ENCODE peak calls at places on chromosome 9, in five cellular contexts. G, R, M, F and P are unnamed samples. For H3K36me3, the result is how much of the 10 kb centered on the place peaks cover.

GRCh38 chr9:32716955-32717354 is 66.4 kb upstream of the TMEM215 start:
- DNase-seq in G (no peak), R (no peak), M (no peak), F (no peak), P (no peak)

GRCh38 chr9:89497181-89497963 is 541 bp downstream of the SEMA4D start:
- DNase-seq in G (peak), R (peak), M (peak), F (peak), P (no peak)

GRCh38 chr9:2420488-2421056 is 201.0 kb upstream of the VLDLR start:
- DNase-seq in G (no peak), R (no peak), M (no peak), F (no peak), P (no peak)

GRCh38 chr9:96413312-96414221 is 4.6 kb downstream of the ZNF367 start:
- DNase-seq in G (no peak), R (no peak), M (no peak), F (peak), P (no peak)

GRCh38 chr9:16029056-16029615 is 476.3 kb downstream of the CCDC171 start:
- DNase-seq in G (no peak), R (no peak), M (no peak), F (no peak), P (no peak)

GRCh38 chr9:117092582-117092981 is 322.3 kb downstream of the ASTN2 start:
- DNase-seq in G (no peak), R (no peak), M (no peak), F (no peak), P (no peak)

GRCh38 chr9:91192379-91192775 is 169.3 kb downstream of the AUH start:
- DNase-seq in G (no peak), R (no peak), M (no peak), F (no peak), P (no peak)

GRCh38 chr9:79256691-79257213 is 315.0 kb upstream of the TLE4 start:
- DNase-seq in G (no peak), R (no peak), M (no peak), F (peak), P (no peak)

GRCh38 chr9:68552700-68553099 is 12.0 kb upstream of the TMEM252 start:
- DNase-seq in G (no peak), R (no peak), M (no peak), F (no peak), P (no peak)

GRCh38 chr9:110408598-110408997 is 70.9 kb upstream of the TXNDC8 start:
- DNase-seq in G (no peak), R (no peak), M (no peak), F (no peak), P (no peak)
- H3K27ac ChIP-seq in G (no peak), R (no peak), M (no peak), F (no peak), P (no peak)

GRCh38 chr9:114500583-114501292 is 4.5 kb downstream of the WHRN start:
- DNase-seq in G (no peak), R (no peak), M (no peak), F (no peak), P (no peak)

GRCh38 chr9:114497727-114498382 is 7.4 kb downstream of the WHRN start:
- DNase-seq in G (no peak), R (no peak), M (no peak), F (no peak), P (no peak)

GRCh38 chr9:114499528-114499927 is 5.7 kb downstream of the WHRN start:
- DNase-seq in G (no peak), R (no peak), M (no peak), F (no peak), P (no peak)

GRCh38 chr9:114501786-114502682 is 3.2 kb downstream of the WHRN start:
- DNase-seq in G (no peak), R (no peak), M (no peak), F (no peak), P (no peak)

GRCh38 chr9:114499941-114500528 is 5.2 kb downstream of the WHRN start:
- DNase-seq in G (no peak), R (no peak), M (no peak), F (no peak), P (no peak)
- H3K36me3 ChIP-seq in G (under half), R (under half), M (under half), F (under half), P (under half)

GRCh38 chr9:88197016-88197415 is 58.7 kb upstream of the SPATA31C2 start:
- DNase-seq in G (no peak), R (no peak), M (no peak), F (peak), P (no peak)

GRCh38 chr9:88202321-88202720 is 64.0 kb upstream of the SPATA31C2 start:
- DNase-seq in G (no peak), R (no peak), M (no peak), F (no peak), P (no peak)

GRCh38 chr9:88196456-88196855 is 58.2 kb upstream of the SPATA31C2 start:
- DNase-seq in G (no peak), R (no peak), M (no peak), F (no peak), P (no peak)

GRCh38 chr9:88197781-88198345 is 59.6 kb upstream of the SPATA31C2 start:
- DNase-seq in G (no peak), R (peak), M (no peak), F (no peak), P (no peak)

DNA sequence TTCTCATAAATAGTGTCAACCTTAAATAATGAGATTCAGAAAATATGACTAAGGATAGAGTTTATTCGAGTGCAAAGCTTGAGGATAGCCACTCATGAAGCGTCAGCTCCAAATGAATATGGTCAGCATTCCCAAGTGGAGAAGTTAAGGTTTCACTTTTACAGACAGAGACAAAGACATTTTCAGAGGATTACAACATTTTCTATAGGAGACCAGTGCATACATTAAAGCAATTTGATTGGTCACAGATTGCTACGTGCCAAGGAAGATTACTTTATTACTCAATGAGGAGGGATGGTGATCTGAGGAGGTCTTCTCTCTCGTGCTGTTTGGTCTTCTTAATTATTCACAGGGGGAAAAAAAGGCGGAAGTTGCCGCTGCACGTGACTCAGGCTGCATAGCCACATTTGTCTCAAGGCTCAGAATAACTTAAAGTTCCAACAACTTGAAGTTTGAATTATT is 60.1 kb upstream of the SPATA31C2 start:
- DNase-seq in G (no peak), R (no peak), M (no peak), F (peak), P (no peak)
- TF ChIP-seq POLR2AphosphoS5 in G (no peak), R (no peak), M (no peak), F (peak), P (no peak)

GRCh38 chr9:124415102-124415851 is at the start of gene PSMB7:
- DNase-seq in G (peak), R (peak), M (peak), F (peak), P (peak)

GRCh38 chr9:124411514-124412227 is 3.6 kb downstream of the PSMB7 start:
- DNase-seq in G (no peak), R (no peak), M (no peak), F (no peak), P (no peak)

GRCh38 chr9:124412228-124412575 is 3.0 kb downstream of the PSMB7 start:
- DNase-seq in G (no peak), R (no peak), M (no peak), F (no peak), P (no peak)

GRCh38 chr9:124415852-124416484 is 726 bp upstream of the PSMB7 start:
- DNase-seq in G (no peak), R (no peak), M (no peak), F (no peak), P (no peak)

GRCh38 chr9:124414612-124415011 is 630 bp downstream of the PSMB7 start:
- DNase-seq in G (no peak), R (no peak), M (no peak), F (no peak), P (no peak)
- H3K27ac ChIP-seq in G (peak), R (peak), M (peak), F (peak), P (peak)

GRCh38 chr9:94794768-94795167 is 68.3 kb downstream of the AOPEP start:
- DNase-seq in G (no peak), R (no peak), M (no peak), F (no peak), P (no peak)
- H3K36me3 ChIP-seq in G (under half), R (under half), M (under half), F (under half), P (under half)

GRCh38 chr9:81690251-81690851 is 1.0 kb upstream of the TLE1 start:
- DNase-seq in G (peak), R (no peak), M (peak), F (peak), P (peak)
- TF ChIP-seq POLR2AphosphoS5 in G (no peak), R (no peak), M (no peak), F (peak), P (peak)

GRCh38 chr9:121274851-121275250 is 6.9 kb downstream of the GSN start:
- DNase-seq in G (no peak), R (no peak), M (no peak), F (no peak), P (no peak)
- H3K27ac ChIP-seq in G (peak), R (no peak), M (no peak), F (peak), P (peak)

GRCh38 chr9:27337833-27338526 is 41.0 kb upstream of the EQTN start:
- DNase-seq in G (peak), R (no peak), M (no peak), F (peak), P (no peak)
- H3K36me3 ChIP-seq in G (under half), R (under half), M (under half), F (under half), P (under half)